ENCODE peak calls at places on chromosomes 11 and 22, in nine cellular contexts. One of them, this sample, is unnamed.

GRCh38 chr22:44735518-44736428 is 16.6 kb upstream of the ARHGAP8 start:
- DNase-seq in EL: peak
- DNase-seq in NCI-H524: peak
- DNase-seq in RWPE1: peak
- DNase-seq in glomerular endothelial cell: no peak
- DNase-seq in aorta: peak
- DNase-seq in NCI-H460: peak
- DNase-seq in progenitor cell of endocrine pancreas: peak
- DNase-seq in stimulated activated CD8-positive, alpha-beta memory T cell treated with anti-CD3 and anti-CD28 coated beads, Interleukin-15, amount 100 ng/mL, for 24 hours: peak
- DNase-seq in this sample: peak

GRCh38 chr22:30234786-30235470 is 11.6 kb downstream of the LIF start:
- DNase-seq in aorta: no peak
- DNase-seq in RWPE1: no peak
- DNase-seq in stimulated activated CD8-positive, alpha-beta memory T cell treated with anti-CD3 and anti-CD28 coated beads, Interleukin-15, amount 100 ng/mL, for 24 hours: no peak
- DNase-seq in NCI-H460: no peak
- DNase-seq in EL: peak
- DNase-seq in glomerular endothelial cell: no peak
- DNase-seq in NCI-H524: peak
- DNase-seq in progenitor cell of endocrine pancreas: no peak
- DNase-seq in this sample: no peak

GRCh38 chr11:78801161-78801884 is 226.7 kb upstream of the NARS2 start:
- DNase-seq in NCI-H460: no peak
- DNase-seq in NCI-H524: no peak
- DNase-seq in EL: peak
- DNase-seq in progenitor cell of endocrine pancreas: no peak
- DNase-seq in aorta: peak
- DNase-seq in stimulated activated CD8-positive, alpha-beta memory T cell treated with anti-CD3 and anti-CD28 coated beads, Interleukin-15, amount 100 ng/mL, for 24 hours: no peak
- DNase-seq in glomerular endothelial cell: peak
- DNase-seq in RWPE1: no peak
- DNase-seq in this sample: no peak

GRCh38 chr11:82978422-82979099 is 77.0 kb downstream of the DDIAS start:
- DNase-seq in aorta: no peak
- DNase-seq in progenitor cell of endocrine pancreas: no peak
- DNase-seq in RWPE1: peak
- DNase-seq in stimulated activated CD8-positive, alpha-beta memory T cell treated with anti-CD3 and anti-CD28 coated beads, Interleukin-15, amount 100 ng/mL, for 24 hours: no peak
- DNase-seq in EL: peak
- DNase-seq in glomerular endothelial cell: no peak
- DNase-seq in NCI-H460: no peak
- DNase-seq in NCI-H524: no peak
- DNase-seq in this sample: no peak

GRCh38 chr22:44261861-44262595 is 50.7 kb downstream of the SHISAL1 start:
- DNase-seq in glomerular endothelial cell: no peak
- DNase-seq in NCI-H524: peak
- DNase-seq in aorta: no peak
- DNase-seq in RWPE1: no peak
- DNase-seq in progenitor cell of endocrine pancreas: no peak
- DNase-seq in stimulated activated CD8-positive, alpha-beta memory T cell treated with anti-CD3 and anti-CD28 coated beads, Interleukin-15, amount 100 ng/mL, for 24 hours: no peak
- DNase-seq in NCI-H460: no peak
- DNase-seq in EL: no peak
- DNase-seq in this sample: no peak

GRCh38 chr22:46040471-46041465 is 63.8 kb upstream of the WNT7B start:
- DNase-seq in stimulated activated CD8-positive, alpha-beta memory T cell treated with anti-CD3 and anti-CD28 coated beads, Interleukin-15, amount 100 ng/mL, for 24 hours: no peak
- DNase-seq in EL: no peak
- DNase-seq in progenitor cell of endocrine pancreas: no peak
- DNase-seq in NCI-H524: no peak
- DNase-seq in NCI-H460: no peak
- DNase-seq in RWPE1: no peak
- DNase-seq in aorta: no peak
- DNase-seq in glomerular endothelial cell: no peak
- DNase-seq in this sample: peak

GRCh38 chr11:73410627-73411026 is 34.4 kb downstream of the RELT start:
- DNase-seq in EL: peak
- DNase-seq in stimulated activated CD8-positive, alpha-beta memory T cell treated with anti-CD3 and anti-CD28 coated beads, Interleukin-15, amount 100 ng/mL, for 24 hours: no peak
- DNase-seq in aorta: no peak
- DNase-seq in RWPE1: no peak
- DNase-seq in progenitor cell of endocrine pancreas: no peak
- DNase-seq in NCI-H524: no peak
- DNase-seq in glomerular endothelial cell: no peak
- DNase-seq in NCI-H460: no peak
- DNase-seq in this sample: no peak

GRCh38 chr11:107567739-107568335 is 2.3 kb upstream of the ALKBH8 start:
- DNase-seq in stimulated activated CD8-positive, alpha-beta memory T cell treated with anti-CD3 and anti-CD28 coated beads, Interleukin-15, amount 100 ng/mL, for 24 hours: no peak
- DNase-seq in aorta: no peak
- DNase-seq in progenitor cell of endocrine pancreas: no peak
- DNase-seq in NCI-H460: no peak
- DNase-seq in RWPE1: no peak
- DNase-seq in EL: no peak
- DNase-seq in glomerular endothelial cell: no peak
- DNase-seq in NCI-H524: no peak
- DNase-seq in this sample: no peak

GRCh38 chr22:23182289-23183106 is 2.2 kb downstream of the BCR start:
- DNase-seq in EL: no peak
- DNase-seq in progenitor cell of endocrine pancreas: no peak
- DNase-seq in NCI-H460: no peak
- DNase-seq in stimulated activated CD8-positive, alpha-beta memory T cell treated with anti-CD3 and anti-CD28 coated beads, Interleukin-15, amount 100 ng/mL, for 24 hours: no peak
- DNase-seq in aorta: no peak
- DNase-seq in NCI-H524: peak
- DNase-seq in glomerular endothelial cell: no peak
- DNase-seq in RWPE1: peak
- DNase-seq in this sample: no peak

GRCh38 chr11:125451400-125452124 is 44.5 kb downstream of the FEZ1 start:
- DNase-seq in EL: peak
- DNase-seq in progenitor cell of endocrine pancreas: peak
- DNase-seq in stimulated activated CD8-positive, alpha-beta memory T cell treated with anti-CD3 and anti-CD28 coated beads, Interleukin-15, amount 100 ng/mL, for 24 hours: no peak
- DNase-seq in NCI-H524: peak
- DNase-seq in aorta: peak
- DNase-seq in RWPE1: no peak
- DNase-seq in NCI-H460: no peak
- DNase-seq in glomerular endothelial cell: no peak
- DNase-seq in this sample: no peak

GRCh38 chr11:73194593-73194992 is 23.5 kb upstream of the P2RY2 start:
- DNase-seq in aorta: peak
- DNase-seq in EL: no peak
- DNase-seq in glomerular endothelial cell: no peak
- DNase-seq in RWPE1: peak
- DNase-seq in stimulated activated CD8-positive, alpha-beta memory T cell treated with anti-CD3 and anti-CD28 coated beads, Interleukin-15, amount 100 ng/mL, for 24 hours: no peak
- DNase-seq in NCI-H460: no peak
- DNase-seq in NCI-H524: no peak
- DNase-seq in progenitor cell of endocrine pancreas: no peak
- DNase-seq in this sample: no peak

GRCh38 chr22:42335839-42336378 is 65.5 kb upstream of the TCF20 start:
- DNase-seq in RWPE1: no peak
- DNase-seq in glomerular endothelial cell: no peak
- DNase-seq in NCI-H524: peak
- DNase-seq in stimulated activated CD8-positive, alpha-beta memory T cell treated with anti-CD3 and anti-CD28 coated beads, Interleukin-15, amount 100 ng/mL, for 24 hours: no peak
- DNase-seq in progenitor cell of endocrine pancreas: no peak
- DNase-seq in aorta: no peak
- DNase-seq in EL: no peak
- DNase-seq in NCI-H460: no peak
- DNase-seq in this sample: no peak

GRCh38 chr22:30421695-30422480 is 3.7 kb upstream of the MTFP1 start:
- DNase-seq in glomerular endothelial cell: no peak
- DNase-seq in stimulated activated CD8-positive, alpha-beta memory T cell treated with anti-CD3 and anti-CD28 coated beads, Interleukin-15, amount 100 ng/mL, for 24 hours: no peak
- DNase-seq in aorta: no peak
- DNase-seq in progenitor cell of endocrine pancreas: no peak
- DNase-seq in NCI-H524: no peak
- DNase-seq in EL: no peak
- DNase-seq in RWPE1: no peak
- DNase-seq in NCI-H460: no peak
- DNase-seq in this sample: no peak

GRCh38 chr11:44510372-44510771 is 55.1 kb upstream of the CD82 start:
- DNase-seq in stimulated activated CD8-positive, alpha-beta memory T cell treated with anti-CD3 and anti-CD28 coated beads, Interleukin-15, amount 100 ng/mL, for 24 hours: no peak
- DNase-seq in glomerular endothelial cell: no peak
- DNase-seq in NCI-H524: no peak
- DNase-seq in aorta: no peak
- DNase-seq in NCI-H460: peak
- DNase-seq in RWPE1: no peak
- DNase-seq in EL: no peak
- DNase-seq in progenitor cell of endocrine pancreas: no peak
- DNase-seq in this sample: no peak

GRCh38 chr11:44011797-44012196 is 36.0 kb upstream of the ACCSL start:
- DNase-seq in NCI-H524: no peak
- DNase-seq in glomerular endothelial cell: no peak
- DNase-seq in NCI-H460: no peak
- DNase-seq in progenitor cell of endocrine pancreas: no peak
- DNase-seq in aorta: no peak
- DNase-seq in RWPE1: no peak
- DNase-seq in stimulated activated CD8-positive, alpha-beta memory T cell treated with anti-CD3 and anti-CD28 coated beads, Interleukin-15, amount 100 ng/mL, for 24 hours: no peak
- DNase-seq in EL: peak
- DNase-seq in this sample: no peak

GRCh38 chr11:124812876-124813275 is 12.7 kb upstream of the MSANTD2 start:
- DNase-seq in aorta: no peak
- DNase-seq in NCI-H460: no peak
- DNase-seq in glomerular endothelial cell: no peak
- DNase-seq in stimulated activated CD8-positive, alpha-beta memory T cell treated with anti-CD3 and anti-CD28 coated beads, Interleukin-15, amount 100 ng/mL, for 24 hours: no peak
- DNase-seq in NCI-H524: no peak
- DNase-seq in EL: peak
- DNase-seq in RWPE1: no peak
- DNase-seq in progenitor cell of endocrine pancreas: no peak
- DNase-seq in this sample: no peak

GRCh38 chr11:38865922-38866321 is 2267.9 kb upstream of the RAG2 start:
- DNase-seq in RWPE1: no peak
- DNase-seq in NCI-H460: no peak
- DNase-seq in EL: no peak
- DNase-seq in progenitor cell of endocrine pancreas: no peak
- DNase-seq in aorta: no peak
- DNase-seq in glomerular endothelial cell: no peak
- DNase-seq in stimulated activated CD8-positive, alpha-beta memory T cell treated with anti-CD3 and anti-CD28 coated beads, Interleukin-15, amount 100 ng/mL, for 24 hours: no peak
- DNase-seq in NCI-H524: no peak
- DNase-seq in this sample: no peak

GRCh38 chr11:46277313-46277622 is 194 bp upstream of the CREB3L1 start:
- DNase-seq in stimulated activated CD8-positive, alpha-beta memory T cell treated with anti-CD3 and anti-CD28 coated beads, Interleukin-15, amount 100 ng/mL, for 24 hours: no peak
- DNase-seq in glomerular endothelial cell: no peak
- DNase-seq in aorta: no peak
- DNase-seq in NCI-H524: no peak
- DNase-seq in progenitor cell of endocrine pancreas: no peak
- DNase-seq in EL: peak
- DNase-seq in NCI-H460: no peak
- DNase-seq in RWPE1: peak
- DNase-seq in this sample: peak

GRCh38 chr11:69801513-69802335 is 17.5 kb downstream of the FGF3 start:
- DNase-seq in glomerular endothelial cell: no peak
- DNase-seq in stimulated activated CD8-positive, alpha-beta memory T cell treated with anti-CD3 and anti-CD28 coated beads, Interleukin-15, amount 100 ng/mL, for 24 hours: peak
- DNase-seq in RWPE1: no peak
- DNase-seq in EL: no peak
- DNase-seq in NCI-H460: no peak
- DNase-seq in progenitor cell of endocrine pancreas: peak
- DNase-seq in NCI-H524: no peak
- DNase-seq in aorta: no peak
- DNase-seq in this sample: peak

GRCh38 chr11:118194835-118195627 is 18.6 kb upstream of the SCN2B start:
- DNase-seq in EL: peak
- DNase-seq in NCI-H524: no peak
- DNase-seq in stimulated activated CD8-positive, alpha-beta memory T cell treated with anti-CD3 and anti-CD28 coated beads, Interleukin-15, amount 100 ng/mL, for 24 hours: no peak
- DNase-seq in glomerular endothelial cell: no peak
- DNase-seq in aorta: peak
- DNase-seq in RWPE1: peak
- DNase-seq in progenitor cell of endocrine pancreas: peak
- DNase-seq in NCI-H460: no peak
- DNase-seq in this sample: no peak

GRCh38 chr11:93844568-93844967 is 5.8 kb downstream of the VSTM5 start:
- DNase-seq in progenitor cell of endocrine pancreas: no peak
- DNase-seq in stimulated activated CD8-positive, alpha-beta memory T cell treated with anti-CD3 and anti-CD28 coated beads, Interleukin-15, amount 100 ng/mL, for 24 hours: no peak
- DNase-seq in RWPE1: no peak
- DNase-seq in aorta: no peak
- DNase-seq in EL: peak
- DNase-seq in NCI-H524: no peak
- DNase-seq in glomerular endothelial cell: no peak
- DNase-seq in NCI-H460: no peak
- DNase-seq in this sample: no peak

GRCh38 chr22:37564111-37564711 is 3.9 kb downstream of the CDC42EP1 start:
- DNase-seq in NCI-H524: no peak
- DNase-seq in progenitor cell of endocrine pancreas: no peak
- DNase-seq in RWPE1: no peak
- DNase-seq in NCI-H460: no peak
- DNase-seq in EL: no peak
- DNase-seq in stimulated activated CD8-positive, alpha-beta memory T cell treated with anti-CD3 and anti-CD28 coated beads, Interleukin-15, amount 100 ng/mL, for 24 hours: no peak
- DNase-seq in glomerular endothelial cell: no peak
- DNase-seq in aorta: no peak
- DNase-seq in this sample: no peak

GRCh38 chr11:78685156-78685555 is 110.5 kb upstream of the NARS2 start:
- DNase-seq in EL: no peak
- DNase-seq in NCI-H524: no peak
- DNase-seq in NCI-H460: no peak
- DNase-seq in glomerular endothelial cell: no peak
- DNase-seq in RWPE1: no peak
- DNase-seq in progenitor cell of endocrine pancreas: no peak
- DNase-seq in aorta: no peak
- DNase-seq in stimulated activated CD8-positive, alpha-beta memory T cell treated with anti-CD3 and anti-CD28 coated beads, Interleukin-15, amount 100 ng/mL, for 24 hours: no peak
- DNase-seq in this sample: no peak

GRCh38 chr11:13955971-13956421 is 6.5 kb upstream of the SPON1 start:
- DNase-seq in progenitor cell of endocrine pancreas: peak
- DNase-seq in stimulated activated CD8-positive, alpha-beta memory T cell treated with anti-CD3 and anti-CD28 coated beads, Interleukin-15, amount 100 ng/mL, for 24 hours: no peak
- DNase-seq in RWPE1: peak
- DNase-seq in aorta: peak
- DNase-seq in NCI-H460: peak
- DNase-seq in NCI-H524: peak
- DNase-seq in EL: peak
- DNase-seq in glomerular endothelial cell: peak
- DNase-seq in this sample: no peak

GRCh38 chr22:16783930-16784354 is 41.3 kb downstream of the XKR3 start:
- DNase-seq in progenitor cell of endocrine pancreas: no peak
- DNase-seq in RWPE1: peak
- DNase-seq in aorta: no peak
- DNase-seq in NCI-H524: no peak
- DNase-seq in EL: no peak
- DNase-seq in stimulated activated CD8-positive, alpha-beta memory T cell treated with anti-CD3 and anti-CD28 coated beads, Interleukin-15, amount 100 ng/mL, for 24 hours: no peak
- DNase-seq in NCI-H460: peak
- DNase-seq in glomerular endothelial cell: no peak
- DNase-seq in this sample: peak

GRCh38 chr11:79174045-79175008 is 266.5 kb downstream of the TENM4 start:
- DNase-seq in stimulated activated CD8-positive, alpha-beta memory T cell treated with anti-CD3 and anti-CD28 coated beads, Interleukin-15, amount 100 ng/mL, for 24 hours: no peak
- DNase-seq in NCI-H460: no peak
- DNase-seq in progenitor cell of endocrine pancreas: no peak
- DNase-seq in aorta: no peak
- DNase-seq in EL: no peak
- DNase-seq in glomerular endothelial cell: no peak
- DNase-seq in RWPE1: no peak
- DNase-seq in NCI-H524: no peak
- DNase-seq in this sample: no peak

GRCh38 chr22:18973264-18974031 is 37.4 kb upstream of the PRODH start:
- DNase-seq in stimulated activated CD8-positive, alpha-beta memory T cell treated with anti-CD3 and anti-CD28 coated beads, Interleukin-15, amount 100 ng/mL, for 24 hours: no peak
- DNase-seq in glomerular endothelial cell: no peak
- DNase-seq in NCI-H460: no peak
- DNase-seq in EL: no peak
- DNase-seq in progenitor cell of endocrine pancreas: no peak
- DNase-seq in NCI-H524: no peak
- DNase-seq in aorta: no peak
- DNase-seq in RWPE1: no peak
- DNase-seq in this sample: no peak

GRCh38 chr11:69372589-69373250 is 78.8 kb downstream of the MYEOV start:
- DNase-seq in NCI-H460: no peak
- DNase-seq in RWPE1: no peak
- DNase-seq in aorta: no peak
- DNase-seq in progenitor cell of endocrine pancreas: peak
- DNase-seq in stimulated activated CD8-positive, alpha-beta memory T cell treated with anti-CD3 and anti-CD28 coated beads, Interleukin-15, amount 100 ng/mL, for 24 hours: no peak
- DNase-seq in EL: no peak
- DNase-seq in glomerular endothelial cell: no peak
- DNase-seq in NCI-H524: peak
- DNase-seq in this sample: no peak

GRCh38 chr22:27881404-27881803 is 37.7 kb downstream of the PITPNB start:
- DNase-seq in NCI-H524: no peak
- DNase-seq in NCI-H460: no peak
- DNase-seq in glomerular endothelial cell: no peak
- DNase-seq in RWPE1: no peak
- DNase-seq in EL: no peak
- DNase-seq in stimulated activated CD8-positive, alpha-beta memory T cell treated with anti-CD3 and anti-CD28 coated beads, Interleukin-15, amount 100 ng/mL, for 24 hours: no peak
- DNase-seq in aorta: no peak
- DNase-seq in progenitor cell of endocrine pancreas: no peak
- DNase-seq in this sample: no peak

GRCh38 chr11:130592056-130592455 is 143.6 kb downstream of the ADAMTS15 start:
- DNase-seq in RWPE1: peak
- DNase-seq in EL: no peak
- DNase-seq in stimulated activated CD8-positive, alpha-beta memory T cell treated with anti-CD3 and anti-CD28 coated beads, Interleukin-15, amount 100 ng/mL, for 24 hours: no peak
- DNase-seq in glomerular endothelial cell: no peak
- DNase-seq in NCI-H460: no peak
- DNase-seq in NCI-H524: no peak
- DNase-seq in aorta: no peak
- DNase-seq in progenitor cell of endocrine pancreas: no peak
- DNase-seq in this sample: no peak

This sample was measured in SHP77.